ENCODE peak calls at places on chromosome 4, in four cellular contexts. V, D, P and A are unnamed samples.

GRCh38 chr4:52751349-52751911 is at the start of gene ERVMER34-1:
- DNase-seq in V (peak; percentile 22), D (no peak), P (no peak), A (no peak)

GRCh38 chr4:38983756-38984647 is 48.2 kb downstream of the TMEM156 start:
- DNase-seq in V (peak; percentile 51), D (no peak), P (no peak), A (peak; percentile 53)

GRCh38 chr4:31234494-31234893 is 514.3 kb downstream of the PCDH7 start:
- DNase-seq in V (no peak), D (no peak), P (peak; percentile 46), A (no peak)

GRCh38 chr4:56804551-56804950 is 16.9 kb downstream of the SPINK2 start:
- DNase-seq in V (peak; percentile 31), D (no peak), P (peak; percentile 90), A (peak; percentile 13)

GRCh38 chr4:121977251-121978168 is 25.6 kb upstream of the TRPC3 start:
- DNase-seq in V (no peak), D (no peak), P (no peak), A (peak; percentile 7)

GRCh38 chr4:131426023-131426758 is 1722.9 kb upstream of the PCDH10 start:
- DNase-seq in V (no peak), D (no peak), P (peak; percentile 32), A (no peak)

GRCh38 chr4:189385579-189385978 is 555.1 kb upstream of the FRG1 start:
- DNase-seq in V (no peak), D (no peak), P (no peak), A (no peak)

GRCh38 chr4:23937173-23937572 is 47.3 kb upstream of the PPARGC1A start:
- DNase-seq in V (peak; percentile 41), D (no peak), P (no peak), A (no peak)

GRCh38 chr4:76747613-76748012 is 150.3 kb downstream of the SOWAHB start:
- DNase-seq in V (no peak), D (no peak), P (no peak), A (peak; percentile 50)

GRCh38 chr4:151395873-151396272 is 13.1 kb upstream of the FHIP1A start:
- DNase-seq in V (no peak), D (no peak), P (no peak), A (no peak)

GRCh38 chr4:183686461-183686860 is 27.4 kb downstream of the TRAPPC11 start:
- DNase-seq in V (no peak), D (no peak), P (no peak), A (no peak)

GRCh38 chr4:25013756-25014737 is 16.7 kb downstream of the LGI2 start:
- DNase-seq in V (no peak), D (no peak), P (no peak), A (no peak)

GRCh38 chr4:150108693-150109092 is 30.4 kb downstream of the DCLK2 start:
- DNase-seq in V (no peak), D (no peak), P (no peak), A (no peak)

GRCh38 chr4:104549736-104550135 is 55.0 kb upstream of the CXXC4 start:
- DNase-seq in V (no peak), D (no peak), P (no peak), A (no peak)

GRCh38 chr4:48223633-48224295 is 45.9 kb downstream of the TEC start:
- DNase-seq in V (no peak), D (no peak), P (no peak), A (no peak)

GRCh38 chr4:113328514-113328913 is 279.1 kb downstream of the ANK2 start:
- DNase-seq in V (no peak), D (no peak), P (peak; percentile 24), A (no peak)

GRCh38 chr4:152430507-152430906 is 105.4 kb downstream of the FBXW7 start:
- DNase-seq in V (no peak), D (no peak), P (no peak), A (no peak)

GRCh38 chr4:139666735-139667266 is 1.2 kb downstream of the MGST2 start:
- DNase-seq in V (peak; percentile 14), D (no peak), P (peak; percentile 87), A (no peak)

GRCh38 chr4:152820073-152820472 is 40.3 kb downstream of the ARFIP1 start:
- DNase-seq in V (no peak), D (no peak), P (no peak), A (no peak)

GRCh38 chr4:66929748-66930147 is 615.6 kb downstream of the CENPC start:
- DNase-seq in V (no peak), D (no peak), P (no peak), A (no peak)

GRCh38 chr4:112272292-112272691 is 13.4 kb downstream of the TIFA start:
- DNase-seq in V (no peak), D (no peak), P (no peak), A (no peak)

GRCh38 chr4:186216465-186217024 is 10.8 kb upstream of the KLKB1 start:
- DNase-seq in V (no peak), D (no peak), P (no peak), A (no peak)

GRCh38 chr4:66568431-66568830 is 898.1 kb upstream of the EPHA5 start:
- DNase-seq in V (no peak), D (no peak), P (no peak), A (no peak)

GRCh38 chr4:69881173-69881773 is 21.3 kb upstream of the SULT1E1 start:
- DNase-seq in V (peak; percentile 43), D (no peak), P (peak; percentile 60), A (no peak)

GRCh38 chr4:26022346-26022891 is 108.4 kb downstream of the SMIM20 start:
- DNase-seq in V (peak; percentile 40), D (no peak), P (no peak), A (peak; percentile 89)

GRCh38 chr4:152189451-152190179 is 346.3 kb downstream of the FBXW7 start:
- DNase-seq in V (no peak), D (no peak), P (no peak), A (no peak)

GRCh38 chr4:153639556-153640475 is 44.3 kb upstream of the TLR2 start:
- DNase-seq in V (no peak), D (no peak), P (no peak), A (no peak)

GRCh38 chr4:109091754-109092409 is 210.6 kb downstream of the COL25A1 start:
- DNase-seq in V (no peak), D (no peak), P (no peak), A (no peak)

GRCh38 chr4:173517781-173518371 is 12.2 kb downstream of the HAND2 start:
- DNase-seq in V (no peak), D (no peak), P (no peak), A (no peak)

GRCh38 chr4:9847971-9848764 is 66.7 kb downstream of the DRD5 start:
- DNase-seq in V (no peak), D (no peak), P (no peak), A (no peak)

GRCh38 chr4:180636696-180637095 is 1606.5 kb upstream of the TENM3 start:
- DNase-seq in V (no peak), D (no peak), P (no peak), A (no peak)

GRCh38 chr4:107757860-107758476 is 37.9 kb upstream of the PAPSS1 start:
- DNase-seq in V (peak; percentile 37), D (no peak), P (peak; percentile 61), A (peak; percentile 46)

GRCh38 chr4:173990879-173991231 is 292.6 kb downstream of the FBXO8 start:
- DNase-seq in V (no peak), D (no peak), P (no peak), A (no peak)

GRCh38 chr4:47374477-47374876 is 89.0 kb downstream of the COMMD8 start:
- DNase-seq in V (no peak), D (no peak), P (no peak), A (peak; percentile 53)

GRCh38 chr4:163592207-163592606 is 97.7 kb downstream of the TMA16 start:
- DNase-seq in V (no peak), D (no peak), P (peak; percentile 40), A (no peak)